ENCODE peak calls at places on chromosomes 1 and 21, in five cellular contexts. P is heart right ventricle, M is lower lobe of right lung, J is H9, I is stomach. C is an unnamed sample.

GRCh38 chr1:225635649-225636048 is 17.3 kb downstream of the ENAH start:
- DNase-seq in P (no peak), M (no peak), J (no peak), I (no peak), C (no peak)

GRCh38 chr1:55378582-55378981 is 163.4 kb upstream of the USP24 start:
- DNase-seq in P (no peak), M (no peak), J (peak; percentile 78), I (peak; percentile 60), C (peak; percentile 91)

GRCh38 chr1:231550448-231550781 is 21.9 kb downstream of the TSNAX start:
- DNase-seq in P (no peak), M (no peak), J (peak; percentile 36), I (no peak), C (peak; percentile 71)

GRCh38 chr1:224683981-224684380 is 67.9 kb downstream of the CNIH3 start:
- DNase-seq in P (no peak), M (no peak), J (no peak), I (no peak), C (no peak)

GRCh38 chr1:25503551-25504426 is 39.6 kb upstream of the LDLRAP1 start:
- DNase-seq in P (peak; percentile 58), M (peak; percentile 76), J (peak; percentile 91), I (peak; percentile 79), C (peak; percentile 92)

GRCh38 chr1:235416662-235417049 is 49.4 kb downstream of the TBCE start:
- DNase-seq in P (no peak), M (no peak), J (no peak), I (no peak), C (no peak)

GRCh38 chr1:20209471-20209870 is 23.2 kb upstream of the PLA2G2C start:
- DNase-seq in P (no peak), M (no peak), J (no peak), I (no peak), C (no peak)

GRCh38 chr1:213264534-213264933 is 213.5 kb downstream of the RPS6KC1 start:
- DNase-seq in P (no peak), M (no peak), J (no peak), I (no peak), C (no peak)

GRCh38 chr1:231855966-231856365 is 229.4 kb downstream of the DISC1 start:
- DNase-seq in P (no peak), M (no peak), J (no peak), I (no peak), C (no peak)

GRCh38 chr1:30420519-30421050 is 302.8 kb downstream of the MATN1 start:
- DNase-seq in P (no peak), M (no peak), J (peak; percentile 4), I (no peak), C (peak; percentile 24)

GRCh38 chr1:51574796-51575195 is 42.1 kb upstream of the OSBPL9 start:
- DNase-seq in P (no peak), M (no peak), J (no peak), I (no peak), C (no peak)

GRCh38 chr1:212074313-212074712 is 38.8 kb downstream of the DTL start:
- DNase-seq in P (no peak), M (no peak), J (no peak), I (no peak), C (no peak)

GRCh38 chr1:100794719-100795645 is 75.4 kb downstream of the VCAM1 start:
- DNase-seq in P (no peak), M (no peak), J (no peak), I (no peak), C (no peak)

GRCh38 chr1:209513226-209513625 is 70.3 kb upstream of the CAMK1G start:
- DNase-seq in P (no peak), M (no peak), J (peak; percentile 55), I (no peak), C (peak; percentile 70)

GRCh38 chr1:37765937-37766664 is 1.2 kb upstream of the EPHA10 start:
- DNase-seq in P (no peak), M (no peak), J (peak; percentile 56), I (no peak), C (peak; percentile 62)

GRCh38 chr1:210402560-210402959 is 73.9 kb downstream of the HHAT start:
- DNase-seq in P (no peak), M (no peak), J (no peak), I (no peak), C (no peak)

GRCh38 chr1:23616292-23616822 is 57.1 kb upstream of the ID3 start:
- DNase-seq in P (no peak), M (no peak), J (no peak), I (no peak), C (no peak)

GRCh38 chr1:164780863-164781262 is 221.9 kb downstream of the PBX1 start:
- DNase-seq in P (no peak), M (no peak), J (no peak), I (no peak), C (no peak)

GRCh38 chr1:17692645-17693044 is 62.5 kb upstream of the ACTL8 start:
- DNase-seq in P (no peak), M (no peak), J (no peak), I (no peak), C (no peak)

GRCh38 chr1:66764994-66765578 is 12.8 kb downstream of the DYNLT5 start:
- DNase-seq in P (no peak), M (no peak), J (no peak), I (peak; percentile 27), C (peak; percentile 69)

GRCh38 chr1:227891223-227891954 is 56.3 kb downstream of the WNT9A start:
- DNase-seq in P (no peak), M (peak; percentile 37), J (no peak), I (peak; percentile 20), C (peak; percentile 47)

GRCh38 chr1:19424651-19425570 is 60.4 kb downstream of the CAPZB start:
- DNase-seq in P (no peak), M (no peak), J (no peak), I (no peak), C (no peak)

GRCh38 chr1:235068155-235069121 is 60.2 kb downstream of the TOMM20 start:
- DNase-seq in P (no peak), M (peak; percentile 71), J (no peak), I (peak; percentile 54), C (no peak)

GRCh38 chr1:51346086-51346942 is 16.0 kb upstream of the TTC39A start:
- DNase-seq in P (no peak), M (no peak), J (no peak), I (no peak), C (no peak)

GRCh38 chr1:172278478-172278877 is 142.0 kb upstream of the C1orf105 start:
- DNase-seq in P (no peak), M (no peak), J (peak; percentile 33), I (no peak), C (peak; percentile 53)

GRCh38 chr21:17050156-17050555 is 462.7 kb upstream of the CXADR start:
- DNase-seq in P (no peak), M (no peak), J (no peak), I (no peak), C (no peak)

GRCh38 chr21:17780539-17780938 is 38.6 kb downstream of the C21orf91 start:
- DNase-seq in P (no peak), M (no peak), J (no peak), I (no peak), C (no peak)

GRCh38 chr1:147580200-147580557 is 38.9 kb downstream of the BCL9 start:
- DNase-seq in P (no peak), M (no peak), J (no peak), I (no peak), C (no peak)

GRCh38 chr1:28437260-28437923 is 67.9 kb downstream of the PHACTR4 start:
- DNase-seq in P (no peak), M (no peak), J (no peak), I (no peak), C (peak; percentile 44)
- H3K27ac ChIP-seq in P (peak overlapping the region; percentile 69), M (peak overlapping the region; percentile 82), J (no peak overlapping the region), I (peak overlapping the region; percentile 80), C (peak overlapping the region; percentile 4)

GRCh38 chr1:245802941-245803665 is 648.3 kb downstream of the KIF26B start:
- DNase-seq in P (no peak), M (no peak), J (no peak), I (no peak), C (no peak)

GRCh38 chr1:245805503-245805902 is 650.7 kb downstream of the KIF26B start:
- DNase-seq in P (no peak), M (no peak), J (no peak), I (no peak), C (no peak)

GRCh38 chr1:245803666-245804037 is 648.9 kb downstream of the KIF26B start:
- DNase-seq in P (no peak), M (no peak), J (no peak), I (no peak), C (no peak)

GRCh38 chr1:245807306-245807705 is 652.5 kb downstream of the KIF26B start:
- DNase-seq in P (no peak), M (peak; percentile 69), J (no peak), I (no peak), C (no peak)

DNA sequence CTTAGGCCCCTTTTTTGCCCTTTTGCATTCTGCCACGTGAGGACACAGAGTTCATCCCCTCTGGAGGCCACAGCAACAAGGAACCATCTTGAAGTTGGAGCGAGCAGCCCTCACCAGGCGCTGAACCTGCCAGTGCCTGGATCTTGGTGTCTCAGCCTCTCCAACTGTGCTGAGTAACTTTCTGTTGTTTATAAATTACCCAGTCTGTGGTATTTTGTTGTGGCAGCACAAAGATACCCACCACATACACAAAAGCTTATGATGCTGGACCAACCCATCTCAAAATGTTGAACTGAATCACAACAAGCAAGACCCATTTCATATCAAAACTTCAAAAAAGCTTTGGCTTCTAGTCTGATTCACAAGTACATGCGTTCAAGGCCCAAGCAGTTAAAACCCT is 649.9 kb downstream of the KIF26B start:
- DNase-seq in P (no peak), M (no peak), J (no peak), I (no peak), C (no peak)
- H3K4me1 ChIP-seq in P (no peaks in the 10 kb centered on the region), M (peaks cover 20% of the 10 kb centered on the region), J (no peaks in the 10 kb centered on the region), I (no peaks in the 10 kb centered on the region), C (no peaks in the 10 kb centered on the region)

GRCh38 chr1:16019580-16020277 is 1.9 kb upstream of the HSPB7 start:
- DNase-seq in P (peak; percentile 75), M (no peak), J (no peak), I (no peak), C (no peak)

GRCh38 chr1:16017461-16018303 is at the start of gene HSPB7:
- DNase-seq in P (peak; percentile 88), M (peak; percentile 69), J (peak; percentile 79), I (peak; percentile 81), C (peak; percentile 86)

GRCh38 chr1:16017076-16017460 is 775 bp downstream of the HSPB7 start:
- DNase-seq in P (no peak), M (no peak), J (no peak), I (no peak), C (no peak)

GRCh38 chr1:16018749-16019515 is 1.1 kb upstream of the HSPB7 start:
- DNase-seq in P (no peak), M (no peak), J (no peak), I (no peak), C (no peak)

GRCh38 chr1:16018308-16018707 is 465 bp upstream of the HSPB7 start:
- DNase-seq in P (no peak), M (no peak), J (no peak), I (no peak), C (no peak)
- H3K27ac ChIP-seq in P (peak overlapping the region; percentile 94), M (peak overlapping the region; percentile 79), J (no peak overlapping the region), I (peak overlapping the region; percentile 85), C (no peak overlapping the region)

DNA sequence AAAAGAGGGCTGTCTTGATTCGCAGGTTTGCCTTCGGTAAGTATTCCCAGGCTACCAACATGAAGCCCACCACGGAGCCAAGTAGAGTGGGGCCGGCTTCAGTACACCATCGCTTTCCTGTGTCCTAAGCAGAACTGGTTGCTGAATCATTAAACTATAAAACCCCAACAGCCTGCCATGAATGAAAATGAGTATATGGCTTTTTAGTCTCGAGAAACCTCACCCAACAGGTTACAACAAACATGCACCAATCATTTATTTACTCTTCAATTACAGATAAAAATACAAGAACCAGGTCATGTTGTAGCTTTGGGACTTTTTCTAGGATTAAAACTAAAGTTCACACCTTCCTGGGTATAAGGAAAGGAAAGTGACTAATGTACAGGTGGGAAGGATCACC is 7.6 kb downstream of the TMPRSS2 start:
- DNase-seq in P (no peak), M (no peak), J (no peak), I (no peak), C (no peak)
- H3K4me1 ChIP-seq in P (no peaks in the 10 kb centered on the region), M (peaks cover 15% of the 10 kb centered on the region), J (no peaks in the 10 kb centered on the region), I (peaks cover 44% of the 10 kb centered on the region), C (peaks cover 6% of the 10 kb centered on the region)

C was measured in endodermal cell.